ENCODE peak calls at places on chromosomes 13 and 19, in eight cellular contexts. O is pancreas, V is neural crest cell, I is endothelial cell, X is type B pancreatic cell, C is heart left ventricle, W is GM12865, H is AG10803. Z is an unnamed sample.

GRCh38 chr13:113022391-113023216 is 53.6 kb downstream of the MCF2L start:
- DNase-seq in O (no peak), I (peak), H (no peak), C (no peak), V (peak), X (no peak), W (no peak), Z (peak)

GRCh38 chr19:8320564-8321066 is 560 bp downstream of the NDUFA7 start:
- DNase-seq in C (no peak), V (no peak), X (no peak), W (peak), O (no peak), H (no peak), I (peak), Z (no peak)

GRCh38 chr19:46617566-46618079 is 7.3 kb downstream of the PTGIR start:
- DNase-seq in O (no peak), V (no peak), X (no peak), H (no peak), I (no peak), C (peak), W (no peak), Z (no peak)

GRCh38 chr13:22106058-22106457 is 435.2 kb downstream of the FGF9 start:
- DNase-seq in C (no peak), X (no peak), H (no peak), O (no peak), W (no peak), V (no peak), I (no peak), Z (no peak)

GRCh38 chr13:90732049-90732448 is 615.4 kb upstream of the MIR17HG start:
- DNase-seq in C (no peak), V (no peak), X (no peak), W (peak), H (no peak), O (no peak), I (peak), Z (no peak)

GRCh38 chr19:8240274-8241229 is 31.4 kb downstream of the CERS4 start:
- DNase-seq in W (peak), O (peak), H (peak), I (peak), C (peak), X (no peak), V (peak), Z (peak)

GRCh38 chr13:43838909-43839308 is 40.6 kb downstream of the CCDC122 start:
- DNase-seq in W (no peak), X (no peak), H (peak), O (no peak), V (no peak), I (no peak), C (no peak), Z (no peak)

GRCh38 chr13:40124648-40125045 is 469.2 kb downstream of the COG6 start:
- DNase-seq in I (no peak), H (no peak), X (no peak), O (no peak), W (no peak), V (no peak), C (no peak), Z (no peak)

GRCh38 chr19:17794731-17795494 is at the start of gene B3GNT3:
- DNase-seq in C (no peak), W (no peak), I (peak), O (peak), H (no peak), V (no peak), X (no peak), Z (peak)

GRCh38 chr13:34411881-34412280 is 530.2 kb upstream of the NBEA start:
- DNase-seq in O (no peak), C (no peak), W (no peak), I (no peak), X (no peak), H (no peak), V (no peak), Z (no peak)

GRCh38 chr19:10111405-10111811 is at the start of gene P2RY11:
- DNase-seq in W (peak), C (no peak), I (no peak), H (no peak), V (no peak), O (no peak), X (no peak), Z (no peak)

GRCh38 chr19:14127929-14128509 is 8.4 kb downstream of the ASF1B start:
- DNase-seq in X (no peak), C (peak), V (no peak), O (no peak), H (peak), I (no peak), W (peak), Z (no peak)

GRCh38 chr13:100493418-100493817 is 95.2 kb downstream of the GGACT start:
- DNase-seq in H (no peak), X (no peak), C (no peak), W (no peak), I (no peak), V (no peak), O (no peak), Z (no peak)

GRCh38 chr13:112132619-112133018 is 65.7 kb downstream of the SOX1 start:
- DNase-seq in H (no peak), C (no peak), I (no peak), V (no peak), W (no peak), O (no peak), X (peak), Z (no peak)

GRCh38 chr19:50520822-50521465 is 7.2 kb upstream of the ASPDH start:
- DNase-seq in I (no peak), C (no peak), O (no peak), X (no peak), W (no peak), V (no peak), H (no peak), Z (no peak)

GRCh38 chr19:44142014-44142523 is 715 bp downstream of the ZNF234 start:
- DNase-seq in C (peak), V (no peak), I (peak), X (no peak), H (peak), W (peak), O (no peak), Z (peak)

GRCh38 chr19:44141191-44142013 is at the start of gene ZNF234:
- DNase-seq in X (peak), V (peak), I (peak), H (peak), W (peak), O (peak), C (peak), Z (peak)
- TF ChIP-seq CTCF in X (peak), V (no peak), I (no peak), H (no peak), W (no peak), O (no peak), C (no peak), Z (no peak)

DNA sequence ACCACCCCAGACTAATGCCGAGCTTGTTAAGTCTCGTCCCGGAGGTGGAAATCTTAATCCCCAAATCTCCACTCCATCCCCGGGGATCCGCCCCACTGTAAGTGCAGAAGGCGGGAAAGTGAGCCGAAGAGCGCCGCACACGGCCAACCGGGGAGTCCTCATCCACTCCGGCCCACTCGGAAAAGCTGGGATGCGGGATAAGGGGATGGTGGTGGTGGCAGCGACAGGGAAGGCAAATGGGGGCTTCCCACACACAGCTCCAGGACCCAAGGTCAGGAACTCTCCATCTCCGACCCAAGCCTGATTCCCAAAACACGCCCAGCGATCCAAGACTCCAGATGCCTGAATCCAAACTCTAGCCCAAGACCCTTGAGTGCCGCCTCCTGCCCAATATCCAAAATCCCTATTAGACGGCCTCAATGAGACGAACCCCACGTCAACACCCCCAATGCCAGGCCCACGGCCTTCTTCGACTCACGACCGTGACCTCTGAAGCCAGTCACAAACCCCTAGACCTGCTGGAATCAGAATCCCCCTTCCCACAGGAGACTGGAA is 481 bp downstream of the FBL start:
- DNase-seq in X (no peak), W (peak), I (no peak), H (peak), O (no peak), C (peak), V (no peak), Z (peak)
- TF ChIP-seq CTCF in X (peak), W (no peak), I (no peak), H (no peak), O (no peak), C (no peak), V (no peak), Z (no peak)

GRCh38 chr13:75636339-75637095 is 387 bp downstream of the LMO7 start:
- DNase-seq in X (no peak), I (peak), V (no peak), O (peak), W (peak), C (no peak), H (peak), Z (peak)

GRCh38 chr13:75635101-75635620 is 969 bp upstream of the LMO7 start:
- DNase-seq in H (no peak), C (no peak), O (no peak), V (no peak), W (no peak), I (peak), X (no peak), Z (no peak)

GRCh38 chr13:75633285-75633684 is 2.8 kb upstream of the LMO7 start:
- DNase-seq in O (no peak), X (no peak), C (no peak), H (peak), V (no peak), I (no peak), W (no peak), Z (no peak)

GRCh38 chr13:75637101-75637774 is 1.1 kb downstream of the LMO7 start:
- DNase-seq in C (no peak), I (no peak), V (no peak), X (no peak), H (no peak), W (no peak), O (no peak), Z (no peak)

GRCh38 chr13:75635621-75636338 is at the start of gene LMO7:
- DNase-seq in H (peak), W (peak), V (peak), C (peak), O (peak), X (peak), I (peak), Z (peak)
- TF ChIP-seq CTCF in H (no peak), W (no peak), V (no peak), C (no peak), O (no peak), X (no peak), I (no peak), Z (no peak)

GRCh38 chr19:23346696-23347095 is 48.6 kb downstream of the ZNF91 start:
- DNase-seq in H (no peak), V (no peak), O (no peak), X (no peak), I (no peak), W (no peak), C (no peak), Z (no peak)

GRCh38 chr19:23343434-23344010 is 51.7 kb downstream of the ZNF91 start:
- DNase-seq in V (no peak), W (no peak), O (no peak), I (no peak), H (no peak), C (no peak), X (no peak), Z (no peak)

GRCh38 chr19:23351806-23352205 is 43.5 kb downstream of the ZNF91 start:
- DNase-seq in C (no peak), I (no peak), X (no peak), H (no peak), V (no peak), O (no peak), W (no peak), Z (no peak)

DNA sequence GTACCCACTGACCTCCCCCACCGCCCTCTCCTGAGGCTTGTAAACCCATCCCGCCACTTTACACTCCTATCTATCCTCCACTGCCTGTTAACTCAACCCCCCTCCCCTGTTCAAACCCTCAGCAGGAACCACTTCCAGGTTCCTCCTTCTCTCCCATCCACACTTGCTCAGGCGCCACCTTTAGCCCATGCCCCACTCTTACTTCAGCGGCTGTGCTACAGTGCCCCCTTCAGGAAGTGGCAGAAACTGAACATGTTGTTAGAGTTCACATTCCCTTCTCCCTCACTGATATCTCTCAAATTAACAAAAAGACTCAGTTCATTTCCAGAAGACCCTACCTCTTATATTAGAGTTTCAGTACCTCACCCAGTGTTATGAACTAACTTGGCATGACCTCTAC is 49.4 kb downstream of the ZNF91 start:
- DNase-seq in X (no peak), W (no peak), O (no peak), C (no peak), V (no peak), I (no peak), H (no peak), Z (no peak)
- TF ChIP-seq CTCF in X (no peak), W (no peak), O (no peak), C (no peak), V (no peak), I (peak), H (no peak), Z (no peak)

DNA sequence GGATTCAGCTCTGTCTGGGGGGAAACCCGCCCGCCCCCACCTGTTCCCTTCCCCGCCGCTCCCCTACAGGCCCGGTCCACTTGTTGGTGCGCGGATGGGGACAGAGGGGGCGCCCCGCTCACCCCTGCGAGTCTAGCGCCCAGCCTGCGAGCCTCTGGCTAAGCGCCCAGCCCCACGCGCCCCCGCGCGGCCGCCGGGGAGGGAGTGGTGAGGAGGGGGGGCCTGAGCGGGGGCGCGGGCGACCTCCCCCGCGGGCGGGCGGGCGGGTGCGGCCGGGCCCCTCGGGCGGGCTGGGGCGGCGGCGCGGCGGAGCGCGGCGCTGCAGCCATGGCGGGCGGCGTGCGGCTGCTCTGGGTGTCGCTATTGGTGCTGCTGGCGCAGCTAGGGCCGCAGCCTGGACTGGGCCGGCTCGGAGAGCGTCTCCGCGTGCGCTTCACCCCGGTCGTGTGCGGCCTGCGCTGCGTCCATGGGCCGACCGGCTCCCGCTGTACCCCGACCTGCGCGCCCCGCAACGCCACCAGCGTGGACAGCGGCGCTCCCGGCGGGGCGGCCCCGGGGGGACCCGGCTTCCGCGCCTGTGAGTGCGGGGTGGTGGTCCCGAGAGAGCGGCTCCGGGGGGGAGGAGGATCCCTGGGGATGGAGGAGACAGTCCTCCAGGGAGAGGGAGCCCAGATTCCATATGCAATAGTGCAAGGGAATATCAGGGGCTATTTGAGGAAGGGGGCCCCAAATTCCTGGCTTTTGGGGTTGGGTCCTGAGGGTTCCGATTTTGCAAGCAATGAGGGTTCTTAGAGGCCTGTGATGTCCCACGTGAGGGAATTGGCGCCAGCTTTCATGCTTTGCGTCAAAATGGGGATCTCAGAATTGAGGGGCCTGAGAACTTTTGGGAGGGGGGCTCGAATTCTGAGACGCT is at the start of gene LTBP4:
- DNase-seq in V (no peak), X (no peak), H (no peak), W (no peak), O (peak), I (peak), C (peak), Z (peak)
- TF ChIP-seq CTCF in V (peak), X (peak), H (peak), W (no peak), O (no peak), I (no peak), C (no peak), Z (no peak)